ENCODE peak calls at places on chromosomes 11 and 22, in eight cellular contexts. J is psoas muscle, N is heart right ventricle, Z is aorta, K is heart left ventricle, X is adrenal gland, O is hepatocyte, U is upper lobe of right lung. C is an unnamed sample.

GRCh38 chr11:96207459-96208449 is 135.2 kb downstream of the MAML2 start:
- DNase-seq in J (no peak), N (no peak), Z (no peak), K (no peak), X (no peak), O (peak; percentile 64), U (no peak), C (no peak)

GRCh38 chr11:43021466-43021865 is 290.3 kb upstream of the API5 start:
- DNase-seq in J (no peak), N (no peak), Z (no peak), K (no peak), X (no peak), O (peak; percentile 5), U (no peak), C (no peak)

GRCh38 chr22:24429411-24430365 is 2.3 kb downstream of the ADORA2A start:
- DNase-seq in J (peak; percentile 68), N (peak; percentile 65), Z (peak; percentile 85), K (peak; percentile 73), X (no peak), O (no peak), U (peak; percentile 69), C (peak; percentile 36)

GRCh38 chr11:100247701-100248100 is 439.4 kb upstream of the ARHGAP42 start:
- DNase-seq in J (no peak), N (no peak), Z (no peak), K (no peak), X (no peak), O (no peak), U (no peak), C (no peak)

GRCh38 chr11:44217432-44217831 is 92.5 kb downstream of the ALX4 start:
- DNase-seq in J (no peak), N (no peak), Z (no peak), K (no peak), X (no peak), O (no peak), U (no peak), C (no peak)

GRCh38 chr22:36725366-36726006 is 21.9 kb upstream of the CACNG2 start:
- DNase-seq in J (no peak), N (no peak), Z (no peak), K (no peak), X (no peak), O (no peak), U (peak; percentile 49), C (no peak)

GRCh38 chr11:1194977-1195689 is 27.7 kb upstream of the MUC5B start:
- DNase-seq in J (no peak), N (no peak), Z (peak; percentile 69), K (peak; percentile 14), X (no peak), O (no peak), U (peak; percentile 52), C (no peak)

GRCh38 chr11:17351510-17352176 is at the start of gene NCR3LG1:
- DNase-seq in J (peak; percentile 73), N (peak; percentile 33), Z (peak; percentile 89), K (peak; percentile 50), X (peak; percentile 54), O (peak; percentile 86), U (peak; percentile 86), C (peak; percentile 65)

GRCh38 chr11:74471037-74471436 is 3.7 kb upstream of the KCNE3 start:
- DNase-seq in J (no peak), N (no peak), Z (peak; percentile 27), K (no peak), X (no peak), O (no peak), U (no peak), C (no peak)

GRCh38 chr11:31303644-31304043 is 65.9 kb downstream of the DCDC1 start:
- DNase-seq in J (no peak), N (no peak), Z (no peak), K (no peak), X (no peak), O (no peak), U (no peak), C (no peak)

GRCh38 chr22:50728523-50728931 is 9.5 kb upstream of the ACR start:
- DNase-seq in J (peak; percentile 42), N (no peak), Z (peak; percentile 72), K (no peak), X (no peak), O (no peak), U (peak; percentile 51), C (no peak)

GRCh38 chr11:130580372-130580771 is 131.9 kb downstream of the ADAMTS15 start:
- DNase-seq in J (no peak), N (no peak), Z (no peak), K (no peak), X (no peak), O (no peak), U (no peak), C (no peak)

GRCh38 chr11:69337211-69337721 is 43.3 kb downstream of the MYEOV start:
- DNase-seq in J (no peak), N (no peak), Z (no peak), K (no peak), X (peak; percentile 3), O (peak; percentile 58), U (peak; percentile 39), C (no peak)

GRCh38 chr11:124722176-124722575 is 17.6 kb upstream of the NRGN start:
- DNase-seq in J (no peak), N (no peak), Z (no peak), K (no peak), X (no peak), O (no peak), U (no peak), C (no peak)

GRCh38 chr11:124724854-124725718 is 14.7 kb upstream of the NRGN start:
- DNase-seq in J (no peak), N (no peak), Z (no peak), K (no peak), X (no peak), O (peak; percentile 62), U (peak; percentile 88), C (no peak)

DNA sequence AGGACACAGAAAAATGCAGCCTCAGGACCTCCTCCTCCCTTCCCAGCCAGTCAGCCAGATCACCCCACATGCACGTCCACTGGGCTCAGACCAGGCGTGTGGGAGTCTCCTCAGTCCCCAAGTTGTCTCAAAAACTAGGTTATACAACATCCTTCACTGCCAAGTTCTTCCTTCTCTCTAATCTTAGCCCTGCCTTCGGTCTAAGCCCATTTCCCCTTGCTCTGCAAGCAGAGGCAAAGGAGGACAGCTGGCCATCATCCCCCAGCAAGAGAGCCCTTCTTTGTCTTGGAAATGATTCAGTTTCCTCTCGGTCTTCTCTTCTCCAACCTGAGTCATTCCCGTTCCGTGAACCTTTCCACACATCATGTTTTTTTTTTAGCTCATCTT is 14.0 kb upstream of the NRGN start:
- DNase-seq in J (no peak), N (no peak), Z (no peak), K (no peak), X (no peak), O (no peak), U (no peak), C (no peak)
- H3K4me3 ChIP-seq in J (no peak overlapping the region), N (no peak overlapping the region), Z (no peak overlapping the region), K (no peak overlapping the region), X (no peak overlapping the region), O (no peak overlapping the region), U (peak overlapping the region; percentile 19), C (no peak overlapping the region)

GRCh38 chr11:131691558-131692041 is 321.2 kb downstream of the NTM start:
- DNase-seq in J (no peak), N (no peak), Z (no peak), K (no peak), X (no peak), O (peak; percentile 71), U (no peak), C (no peak)

GRCh38 chr11:131690362-131690761 is 319.9 kb downstream of the NTM start:
- DNase-seq in J (peak; percentile 36), N (no peak), Z (no peak), K (no peak), X (no peak), O (no peak), U (no peak), C (no peak)

GRCh38 chr11:131689049-131689925 is 318.9 kb downstream of the NTM start:
- DNase-seq in J (peak; percentile 11), N (no peak), Z (no peak), K (no peak), X (no peak), O (no peak), U (no peak), C (no peak)

GRCh38 chr11:131692151-131692550 is 321.7 kb downstream of the NTM start:
- DNase-seq in J (no peak), N (no peak), Z (no peak), K (no peak), X (no peak), O (no peak), U (no peak), C (no peak)

GRCh38 chr11:131690776-131691557 is 320.6 kb downstream of the NTM start:
- DNase-seq in J (peak; percentile 50), N (no peak), Z (no peak), K (no peak), X (no peak), O (no peak), U (no peak), C (no peak)
- H3K27me3 ChIP-seq in J (no peaks in the 10 kb centered on the region), N (peaks cover 50% of the 10 kb centered on the region), Z (no peaks in the 10 kb centered on the region), K (peaks cover 40% of the 10 kb centered on the region), X (peaks cover 5% of the 10 kb centered on the region), O (peaks cover 40% of the 10 kb centered on the region), U (peaks cover 28% of the 10 kb centered on the region), C (no peaks in the 10 kb centered on the region)

DNA sequence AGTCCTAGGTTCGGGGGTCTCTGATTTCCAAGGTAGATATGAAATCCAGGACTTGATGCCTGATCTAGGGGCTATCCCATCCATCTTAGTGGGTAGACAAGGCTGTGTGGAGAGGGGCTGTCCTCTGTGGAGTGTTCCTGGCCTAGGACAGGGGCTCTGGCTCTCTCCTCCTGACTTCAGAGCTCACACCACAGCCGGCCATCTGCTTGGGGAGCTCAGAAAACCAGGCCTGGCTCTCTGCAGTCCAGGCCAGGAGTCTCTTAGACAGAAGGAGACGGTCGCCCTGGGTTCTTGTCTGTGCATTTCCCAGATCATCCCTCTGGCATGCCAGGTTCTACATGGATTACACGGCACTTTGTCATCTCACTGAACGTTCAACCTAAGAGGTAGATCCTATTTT is 17.9 kb downstream of the TUB start:
- DNase-seq in J (peak; percentile 40), N (no peak), Z (no peak), K (no peak), X (no peak), O (no peak), U (no peak), C (no peak)
- H3K36me3 ChIP-seq in J (no peaks in the 10 kb centered on the region), N (no peaks in the 10 kb centered on the region), Z (no peaks in the 10 kb centered on the region), K (peaks cover 85% of the 10 kb centered on the region), X (peaks cover 29% of the 10 kb centered on the region), O (no peaks in the 10 kb centered on the region), U (no peaks in the 10 kb centered on the region), C (no peaks in the 10 kb centered on the region)

GRCh38 chr11:82995276-82995675 is 76.4 kb downstream of the RAB30 start:
- DNase-seq in J (no peak), N (no peak), Z (no peak), K (no peak), X (no peak), O (no peak), U (no peak), C (no peak)

GRCh38 chr11:82998697-82999096 is 73.0 kb downstream of the RAB30 start:
- DNase-seq in J (no peak), N (no peak), Z (no peak), K (no peak), X (no peak), O (no peak), U (no peak), C (no peak)

GRCh38 chr11:82996966-82997606 is 74.6 kb downstream of the RAB30 start:
- DNase-seq in J (no peak), N (no peak), Z (no peak), K (no peak), X (no peak), O (peak; percentile 73), U (no peak), C (no peak)

GRCh38 chr11:82994615-82995014 is 77.1 kb downstream of the RAB30 start:
- DNase-seq in J (no peak), N (no peak), Z (no peak), K (no peak), X (no peak), O (no peak), U (no peak), C (no peak)

GRCh38 chr11:82995754-82996398 is 75.8 kb downstream of the RAB30 start:
- DNase-seq in J (peak; percentile 70), N (no peak), Z (no peak), K (no peak), X (no peak), O (no peak), U (no peak), C (no peak)
- H3K4me3 ChIP-seq in J (peak overlapping the region; percentile 34), N (no peak overlapping the region), Z (no peak overlapping the region), K (no peak overlapping the region), X (no peak overlapping the region), O (no peak overlapping the region), U (no peak overlapping the region), C (no peak overlapping the region)